ENCODE peak calls at places on chromosomes 2 and 18, in ten cellular contexts. K, E, U, J, V, L, Q, M, P and O are unnamed samples.

GRCh38 chr2:46666044-46666662 is 186.8 kb downstream of the TMEM247 start:
- DNase-seq in M (no peak), J (peak), L (no peak), Q (no peak), P (no peak), V (no peak), E (no peak), U (no peak), K (no peak), O (no peak)

GRCh38 chr2:201129044-201129505 is 13.1 kb downstream of the CFLAR start:
- DNase-seq in U (no peak), Q (no peak), M (peak), J (no peak), V (peak), L (peak), K (no peak), P (no peak), E (no peak), O (no peak)

GRCh38 chr2:37337636-37338280 is 6.7 kb upstream of the QPCT start:
- DNase-seq in E (no peak), Q (no peak), M (no peak), P (no peak), L (no peak), J (no peak), K (no peak), V (no peak), U (no peak), O (no peak)

GRCh38 chr18:48303883-48304282 is 105.3 kb downstream of the ZBTB7C start:
- DNase-seq in K (no peak), V (no peak), J (no peak), Q (no peak), L (no peak), E (no peak), U (no peak), M (no peak), P (no peak), O (no peak)

GRCh38 chr2:177467646-177468045 is 75.1 kb downstream of the AGPS start:
- DNase-seq in L (no peak), E (no peak), M (peak), J (no peak), V (no peak), P (no peak), U (no peak), Q (no peak), K (no peak), O (no peak)

GRCh38 chr2:17594533-17595391 is 54.3 kb downstream of the VSNL1 start:
- DNase-seq in Q (no peak), J (no peak), U (no peak), E (no peak), V (no peak), P (no peak), L (no peak), K (peak), M (peak), O (no peak)

GRCh38 chr18:74976331-74976909 is 232.5 kb downstream of the PTGR3 start:
- DNase-seq in E (no peak), J (no peak), M (no peak), Q (no peak), P (no peak), V (no peak), K (no peak), L (no peak), U (no peak), O (no peak)

GRCh38 chr2:96928277-96928781 is 58.1 kb downstream of the FAM178B start:
- DNase-seq in Q (peak), J (peak), E (no peak), L (no peak), P (no peak), K (peak), U (no peak), M (peak), V (no peak), O (peak)

GRCh38 chr2:26008851-26009566 is 24.9 kb upstream of the RAB10 start:
- DNase-seq in K (no peak), P (no peak), Q (no peak), J (peak), L (peak), M (peak), V (no peak), E (no peak), U (no peak), O (peak)